ENCODE peak calls at places on chromosomes 4 and X, in ten cellular contexts. T is ascending aorta, U is retinal pigment epithelial cell, B is cardiac fibroblast, S is lung, Q is MM.1S, H is kidney epithelial cell, P is fibroblast of lung, D is left ventricle myocardium inferior, E is fibroblast of pulmonary artery. M is an unnamed sample.

GRCh38 chrX:73131877-73132276 is 52.6 kb upstream of the PABPC1L2A start:
- DNase-seq in S (no peak), P (no peak), B (no peak), Q (no peak), D (no peak), E (no peak), H (no peak), T (no peak), U (no peak), M (no peak)

GRCh38 chr4:102554482-102554881 is 53.3 kb downstream of the NFKB1 start:
- DNase-seq in B (peak; percentile 51), E (peak; percentile 79), U (no peak), T (no peak), P (peak; percentile 80), H (peak; percentile 25), D (peak; percentile 66), S (no peak), Q (no peak), M (peak; percentile 80)

GRCh38 chrX:104112326-104112951 is at the start of gene ZCCHC18:
- DNase-seq in S (no peak), P (peak; percentile 78), D (peak; percentile 38), H (no peak), B (peak; percentile 64), T (peak; percentile 76), U (no peak), E (peak; percentile 57), Q (peak; percentile 68), M (peak; percentile 72)

GRCh38 chr4:145709336-145709735 is 29.4 kb downstream of the C4orf51 start:
- DNase-seq in S (no peak), P (no peak), Q (peak; percentile 53), U (no peak), E (no peak), H (no peak), B (no peak), D (no peak), T (no peak), M (no peak)

GRCh38 chr4:76570141-76570989 is 135.3 kb downstream of the SHROOM3 start:
- DNase-seq in S (no peak), T (no peak), H (peak; percentile 63), P (peak; percentile 89), Q (no peak), B (no peak), U (no peak), E (no peak), D (no peak), M (peak; percentile 78)

GRCh38 chr4:2836391-2836859 is 7.2 kb upstream of the ADD1 start:
- DNase-seq in E (no peak), P (no peak), T (no peak), S (no peak), B (no peak), D (peak; percentile 13), Q (no peak), U (no peak), H (no peak), M (no peak)

GRCh38 chr4:85677286-85677685 is 202.3 kb downstream of the ARHGAP24 start:
- DNase-seq in S (no peak), T (no peak), U (no peak), H (no peak), D (no peak), P (peak; percentile 51), E (peak; percentile 26), B (peak; percentile 33), Q (no peak), M (no peak)

GRCh38 chr4:41442818-41443217 is 95.1 kb upstream of the LIMCH1 start:
- DNase-seq in S (no peak), T (no peak), P (no peak), H (no peak), E (no peak), D (no peak), U (no peak), B (peak; percentile 7), Q (no peak), M (no peak)

GRCh38 chr4:132710971-132711370 is 438.1 kb upstream of the PCDH10 start:
- DNase-seq in P (no peak), H (no peak), S (no peak), E (no peak), D (no peak), U (no peak), B (no peak), T (no peak), Q (no peak), M (no peak)
- TF ChIP-seq CTCF in P (no peak), H (no peak), S (no peak), E (no peak), D (no peak), U (no peak), B (no peak), T (no peak), Q (no peak), M (no peak)

DNA sequence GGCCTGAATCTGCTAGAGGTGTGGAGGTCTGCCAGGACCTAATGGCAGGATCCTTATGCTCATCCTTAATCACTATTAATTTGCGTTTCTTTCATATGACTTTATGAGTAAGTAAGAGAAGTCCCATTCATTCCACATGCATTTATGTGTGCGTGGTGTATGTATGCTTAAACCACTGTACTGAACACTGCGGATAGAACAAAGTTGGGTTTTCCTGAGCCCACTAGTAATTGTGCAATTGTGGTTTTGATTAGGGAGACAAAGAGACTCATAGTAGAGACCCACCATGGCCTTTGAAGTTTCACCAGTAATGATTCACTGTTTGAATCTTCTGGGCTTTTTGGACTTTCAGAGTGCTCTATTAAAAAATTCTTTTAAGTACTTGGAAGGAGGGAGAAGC is 498.5 kb upstream of the DIPK2B start:
- DNase-seq in S (no peak), B (no peak), U (no peak), P (peak; percentile 67), H (no peak), D (no peak), T (no peak), Q (no peak), E (peak; percentile 21), M (peak; percentile 24)
- H3K4me3 ChIP-seq in S (no peak overlapping the region), B (no peak overlapping the region), U (no peak overlapping the region), P (no peak overlapping the region), H (no peak overlapping the region), D (no peak overlapping the region), T (no peak overlapping the region), Q (no peak overlapping the region), E (no peak overlapping the region), M (no peak overlapping the region)

GRCh38 chr4:10088135-10089010 is 28.2 kb downstream of the WDR1 start:
- DNase-seq in P (no peak), E (no peak), H (no peak), S (no peak), B (no peak), Q (no peak), T (no peak), U (no peak), D (no peak), M (no peak)

GRCh38 chr4:10091531-10092181 is 24.9 kb downstream of the WDR1 start:
- DNase-seq in Q (no peak), E (no peak), B (no peak), P (no peak), U (no peak), S (no peak), H (no peak), T (no peak), D (peak; percentile 16), M (no peak)

GRCh38 chr4:10087152-10087791 is 29.3 kb downstream of the WDR1 start:
- DNase-seq in P (no peak), Q (no peak), H (no peak), B (no peak), S (no peak), D (peak; percentile 12), T (no peak), U (no peak), E (no peak), M (no peak)

GRCh38 chr4:10090467-10091250 is 25.9 kb downstream of the WDR1 start:
- DNase-seq in B (no peak), U (no peak), S (no peak), H (no peak), E (no peak), Q (no peak), T (no peak), P (no peak), D (peak; percentile 11), M (no peak)

DNA sequence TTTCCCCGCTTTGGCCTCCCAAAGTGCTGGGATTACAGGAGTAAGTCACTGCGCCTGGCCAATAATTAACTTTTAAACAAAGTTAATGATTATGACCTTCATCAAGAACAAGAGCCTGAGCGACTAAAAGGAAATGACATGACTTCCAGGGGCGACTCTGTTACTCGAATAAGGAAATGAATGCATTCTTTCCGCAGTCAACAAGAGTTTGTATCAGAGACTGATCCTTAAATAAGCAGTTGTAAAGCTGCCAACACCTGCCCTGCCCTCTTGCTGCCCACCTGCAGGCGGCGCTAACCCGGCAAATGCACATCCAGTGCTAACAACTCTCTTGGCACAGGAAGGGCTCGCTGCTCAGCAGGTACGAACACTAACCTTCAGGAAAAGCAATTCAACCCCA is 27.3 kb downstream of the WDR1 start:
- DNase-seq in P (no peak), S (no peak), B (no peak), Q (no peak), H (peak; percentile 73), E (no peak), D (peak; percentile 19), U (no peak), T (no peak), M (no peak)
- TF ChIP-seq CTCF in P (peak; percentile 35), S (peak; percentile 12), B (peak; percentile 44), Q (peak; percentile 27), H (peak; percentile 77), E (peak; percentile 38), D (peak; percentile 55), U (peak; percentile 60), T (no peak), M (peak; percentile 47)

GRCh38 chr4:118417325-118417724 is 64.5 kb upstream of the PRSS12 start:
- DNase-seq in B (no peak), D (no peak), U (peak; percentile 64), Q (no peak), S (no peak), E (no peak), T (no peak), H (no peak), P (peak; percentile 75), M (peak; percentile 14)
- H3K4me3 ChIP-seq in B (no peak overlapping the region), D (no peak overlapping the region), U (no peak overlapping the region), Q (no peak overlapping the region), S (no peak overlapping the region), E (no peak overlapping the region), T (no peak overlapping the region), H (no peak overlapping the region), P (no peak overlapping the region), M (no peak overlapping the region)

DNA sequence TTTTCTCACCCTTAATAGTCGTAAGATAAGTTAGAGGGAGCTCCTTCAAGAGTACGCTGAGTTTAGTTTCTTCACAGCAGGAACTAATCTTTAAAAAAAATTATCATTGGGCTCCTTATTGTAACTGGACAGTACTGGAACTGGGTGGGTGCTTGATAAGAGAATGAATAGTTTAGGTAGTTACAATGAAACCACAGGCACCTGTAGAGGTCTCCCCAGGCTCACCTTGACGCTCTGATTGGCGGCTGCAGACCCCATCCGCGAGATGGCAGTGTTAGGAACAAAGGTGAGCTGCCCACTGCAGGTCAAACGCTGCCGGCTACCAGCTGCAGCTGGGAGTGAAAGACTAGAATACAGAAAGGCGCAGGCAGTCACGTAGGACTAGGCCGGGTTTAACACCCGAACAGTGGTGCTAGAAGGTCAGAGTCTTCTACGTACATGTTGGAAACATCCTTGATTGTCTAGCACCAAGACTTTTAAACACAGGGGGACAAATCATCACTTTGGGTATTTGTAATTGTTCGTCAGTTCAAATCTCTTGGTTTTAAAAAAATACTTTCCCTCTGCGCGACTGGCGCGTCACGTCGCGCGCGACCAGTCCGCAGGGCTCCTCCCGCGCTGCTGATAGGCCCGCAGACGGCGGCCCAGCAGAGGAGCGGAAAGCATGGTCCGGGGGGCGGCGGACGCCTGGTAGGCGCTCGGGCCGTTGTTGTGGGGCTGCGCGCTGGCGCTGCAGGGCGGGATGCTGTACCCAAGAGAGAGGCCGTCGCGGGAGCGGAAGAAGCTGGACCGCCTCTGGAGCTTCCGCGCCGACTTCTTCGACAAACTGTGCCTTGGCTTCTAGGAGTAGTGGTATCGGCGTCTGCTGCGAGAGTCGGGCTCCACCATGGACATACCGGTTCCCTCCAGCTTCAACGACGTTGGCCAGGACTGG is 45.6 kb downstream of the SMARCA5 start:
- DNase-seq in U (peak; percentile 66), P (peak; percentile 67), H (peak; percentile 18), S (peak; percentile 79), D (peak; percentile 54), B (peak; percentile 58), T (peak; percentile 82), E (peak; percentile 66), Q (peak; percentile 95), M (peak; percentile 68)
- TF ChIP-seq CTCF in U (peak; percentile 83), P (peak; percentile 25), H (peak; percentile 76), S (peak; percentile 37), D (peak; percentile 69), B (peak; percentile 40), T (peak; percentile 36), E (peak; percentile 57), Q (peak; percentile 97), M (peak; percentile 50)